ENCODE peak calls at places on chromosomes 5 and 9, in five cellular contexts. Q is left ventricle myocardium inferior; B is H9; A is effector memory CD4-positive, alpha-beta T cell; D is CD8-positive, alpha-beta T cell. R is an unnamed sample. For H3K4me1, the result is how much of the 10 kb centered on the place peaks cover.

GRCh38 chr9:14866200-14866749 is 44.0 kb downstream of the FREM1 start:
- DNase-seq in Q (no peak), B (no peak), A (no peak), D (no peak), R (no peak)

GRCh38 chr9:117720555-117720954 is 16.4 kb downstream of the TLR4 start:
- DNase-seq in Q (peak), B (no peak), A (no peak), D (no peak), R (no peak)

GRCh38 chr5:11050596-11051304 is 289.7 kb upstream of the DAP start:
- DNase-seq in Q (no peak), B (no peak), A (no peak), D (no peak), R (no peak)

GRCh38 chr5:61330879-61331406 is 1.1 kb upstream of the ZSWIM6 start:
- DNase-seq in Q (peak), B (peak), A (peak), D (peak), R (peak)

GRCh38 chr5:170347022-170347421 is 42.1 kb downstream of the KCNMB1 start:
- DNase-seq in Q (no peak), B (no peak), A (no peak), D (no peak), R (no peak)

GRCh38 chr5:39517800-39518199 is 93.0 kb upstream of the DAB2 start:
- DNase-seq in Q (no peak), B (no peak), A (no peak), D (no peak), R (no peak)

GRCh38 chr5:75167345-75167744 is 69.3 kb downstream of the ANKRD31 start:
- DNase-seq in Q (no peak), B (peak), A (no peak), D (no peak), R (no peak)

GRCh38 chr5:92641031-92641962 is 939.7 kb downstream of the NR2F1-AS1 start:
- DNase-seq in Q (no peak), B (no peak), A (no peak), D (no peak), R (no peak)

GRCh38 chr5:156920042-156920860 is 42.8 kb downstream of the TIMD4 start:
- DNase-seq in Q (no peak), B (no peak), A (no peak), D (peak), R (no peak)

GRCh38 chr5:113276001-113276400 is 158.8 kb downstream of the TSSK1B start:
- DNase-seq in Q (no peak), B (peak), A (no peak), D (no peak), R (no peak)

GRCh38 chr9:14107977-14108376 is 206.0 kb downstream of the NFIB start:
- DNase-seq in Q (no peak), B (no peak), A (no peak), D (no peak), R (no peak)

GRCh38 chr5:63961598-63962161 is 565 bp downstream of the HTR1A start:
- DNase-seq in Q (no peak), B (peak), A (no peak), D (no peak), R (no peak)

GRCh38 chr9:111475195-111475594 is 9.0 kb downstream of the ECPAS start:
- DNase-seq in Q (no peak), B (no peak), A (no peak), D (no peak), R (no peak)
- H3K4me1 ChIP-seq in Q (half or more), B (under half), A (under half), D (under half), R (under half)

DNA sequence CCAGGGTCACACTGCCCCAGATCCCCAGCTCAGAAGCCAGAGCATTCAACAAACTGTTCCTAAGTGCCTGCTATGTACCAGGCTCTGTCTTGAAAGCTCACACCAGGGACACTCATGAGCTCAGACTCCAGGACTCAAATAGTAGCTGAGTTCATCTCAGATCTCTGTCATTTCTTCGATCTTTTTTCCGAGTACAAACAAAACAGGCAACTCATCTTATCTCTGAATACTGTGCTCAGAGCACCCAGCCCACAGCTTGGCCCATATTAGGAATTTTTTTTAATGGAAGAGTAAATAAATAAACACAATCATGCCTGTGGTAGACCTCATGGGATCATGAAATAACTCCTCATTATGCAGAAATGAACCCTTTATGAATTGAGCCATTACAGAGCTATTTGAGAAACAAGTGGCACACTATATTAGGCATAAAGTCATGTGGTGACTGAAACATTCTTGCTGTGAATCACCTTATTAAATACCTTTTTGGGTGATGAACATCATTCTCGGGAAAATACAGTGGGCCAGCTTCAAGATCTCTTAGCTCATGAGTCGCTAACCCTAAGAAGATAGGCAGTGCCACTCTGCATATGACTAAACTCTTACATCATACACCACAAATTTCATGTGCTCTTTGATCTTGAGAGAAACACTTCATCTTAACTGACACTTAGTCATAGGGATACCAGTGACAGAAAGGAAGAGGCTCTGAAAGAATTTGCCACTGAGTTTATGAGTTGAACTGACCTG is 9.9 kb downstream of the SH3RF2 start:
- DNase-seq in Q (peak), B (no peak), A (no peak), D (no peak), R (no peak)
- H3K4me1 ChIP-seq in Q (half or more), B (under half), A (under half), D (under half), R (under half)

GRCh38 chr5:173888473-173889135 is 455 bp downstream of the CPEB4 start:
- DNase-seq in Q (no peak), B (no peak), A (no peak), D (no peak), R (no peak)

GRCh38 chr5:173886157-173886556 is 2.0 kb upstream of the CPEB4 start:
- DNase-seq in Q (no peak), B (no peak), A (no peak), D (no peak), R (no peak)

GRCh38 chr5:173890195-173890951 is 2.2 kb downstream of the CPEB4 start:
- DNase-seq in Q (peak), B (peak), A (no peak), D (no peak), R (no peak)

GRCh38 chr5:173885481-173886010 is 2.6 kb upstream of the CPEB4 start:
- DNase-seq in Q (no peak), B (no peak), A (no peak), D (no peak), R (no peak)

GRCh38 chr5:173887610-173888472 is at the start of gene CPEB4:
- DNase-seq in Q (peak), B (peak), A (peak), D (peak), R (peak)
- H3K4me1 ChIP-seq in Q (half or more), B (under half), A (under half), D (under half), R (under half)

GRCh38 chr5:78720234-78720985 is 71.8 kb upstream of the LHFPL2 start:
- DNase-seq in Q (no peak), B (no peak), A (no peak), D (no peak), R (no peak)

GRCh38 chr5:78726003-78726402 is 77.4 kb upstream of the LHFPL2 start:
- DNase-seq in Q (no peak), B (no peak), A (no peak), D (no peak), R (no peak)

GRCh38 chr5:78720997-78721396 is 72.4 kb upstream of the LHFPL2 start:
- DNase-seq in Q (no peak), B (no peak), A (no peak), D (no peak), R (no peak)

GRCh38 chr5:78726556-78726955 is 78.0 kb upstream of the LHFPL2 start:
- DNase-seq in Q (no peak), B (no peak), A (no peak), D (no peak), R (no peak)

GRCh38 chr5:78724061-78724460 is 75.5 kb upstream of the LHFPL2 start:
- DNase-seq in Q (no peak), B (no peak), A (no peak), D (no peak), R (no peak)
- H3K4me1 ChIP-seq in Q (under half), B (under half), A (under half), D (under half), R (under half)

GRCh38 chr5:78610163-78610583 is 38.4 kb downstream of the LHFPL2 start:
- DNase-seq in Q (no peak), B (no peak), A (no peak), D (no peak), R (no peak)
- H3K4me1 ChIP-seq in Q (under half), B (under half), A (under half), D (under half), R (under half)